ENCODE peak calls at places on chromosome 7, in seven cellular contexts. S is breast epithelium, Q is prostate gland, Z is IMR-90, L is A549, K is sigmoid colon, R is adrenal gland. Y is an unnamed sample.

GRCh38 chr7:149719912-149720335 is 53.5 kb downstream of the ZNF467 start:
- DNase-seq in S (no peak), Q (no peak), Z (no peak), L (no peak), K (no peak), R (peak; percentile 10), Y (no peak)

GRCh38 chr7:41696323-41696916 is 6.5 kb downstream of the INHBA start:
- DNase-seq in S (no peak), Q (peak; percentile 74), Z (peak; percentile 88), L (peak; percentile 58), K (peak; percentile 86), R (peak; percentile 86), Y (no peak)

GRCh38 chr7:38584443-38585210 is 46.5 kb downstream of the AMPH start:
- DNase-seq in S (no peak), Q (no peak), Z (peak; percentile 71), L (no peak), K (no peak), R (no peak), Y (no peak)

GRCh38 chr7:30933124-30933893 is 21.7 kb downstream of the AQP1 start:
- DNase-seq in S (peak; percentile 13), Q (no peak), Z (no peak), L (no peak), K (peak; percentile 50), R (peak; percentile 15), Y (no peak)

GRCh38 chr7:149285581-149285975 is 23.6 kb downstream of the ZNF783 start:
- DNase-seq in S (no peak), Q (no peak), Z (peak; percentile 11), L (peak; percentile 36), K (no peak), R (peak; percentile 49), Y (no peak)

GRCh38 chr7:142380064-142380463 is 122.2 kb upstream of the PRSS58 start:
- DNase-seq in S (no peak), Q (no peak), Z (no peak), L (no peak), K (no peak), R (no peak), Y (no peak)

GRCh38 chr7:30463400-30464145 is 15.0 kb downstream of the NOD1 start:
- DNase-seq in S (no peak), Q (no peak), Z (no peak), L (no peak), K (peak; percentile 18), R (no peak), Y (no peak)

GRCh38 chr7:102830206-102830605 is 81.4 kb downstream of the FAM185A start:
- DNase-seq in S (no peak), Q (no peak), Z (peak; percentile 69), L (no peak), K (no peak), R (no peak), Y (no peak)

GRCh38 chr7:101486764-101487458 is 124.2 kb downstream of the COL26A1 start:
- DNase-seq in S (no peak), Q (no peak), Z (no peak), L (no peak), K (no peak), R (peak; percentile 25), Y (no peak)

GRCh38 chr7:155365146-155365874 is 67.6 kb downstream of the INSIG1 start:
- DNase-seq in S (no peak), Q (no peak), Z (no peak), L (no peak), K (no peak), R (no peak), Y (no peak)

GRCh38 chr7:155362380-155363145 is 64.9 kb downstream of the INSIG1 start:
- DNase-seq in S (no peak), Q (no peak), Z (no peak), L (no peak), K (no peak), R (no peak), Y (no peak)

GRCh38 chr7:155361947-155362346 is 64.3 kb downstream of the INSIG1 start:
- DNase-seq in S (no peak), Q (no peak), Z (no peak), L (no peak), K (no peak), R (no peak), Y (no peak)

GRCh38 chr7:155363146-155363539 is 65.5 kb downstream of the INSIG1 start:
- DNase-seq in S (no peak), Q (no peak), Z (no peak), L (no peak), K (no peak), R (no peak), Y (no peak)

GRCh38 chr7:155363852-155364600 is 66.3 kb downstream of the INSIG1 start:
- DNase-seq in S (no peak), Q (no peak), Z (no peak), L (no peak), K (no peak), R (no peak), Y (no peak)
- TF ChIP-seq CTCF in S (no peak), Q (no peak), Z (no peak), L (no peak), K (no peak), R (no peak), Y (no peak)

GRCh38 chr7:29194594-29195417 is at the start of gene CHN2:
- DNase-seq in S (no peak), Q (peak; percentile 43), Z (no peak), L (peak; percentile 19), K (peak; percentile 80), R (peak; percentile 55), Y (no peak)
- TF ChIP-seq POLR2A in S (no peak), Q (no peak), Z (no peak), L (no peak), K (no peak), R (no peak), Y (peak; percentile 41)

GRCh38 chr7:33907625-33908024 is 2.3 kb downstream of the BMPER start:
- DNase-seq in S (no peak), Q (no peak), Z (no peak), L (no peak), K (no peak), R (no peak), Y (no peak)
- TF ChIP-seq CTCF in S (no peak), Q (no peak), Z (no peak), L (no peak), K (no peak), R (no peak), Y (no peak)

GRCh38 chr7:112449902-112450806 is at the start of gene IFRD1:
- DNase-seq in S (peak; percentile 99), Q (peak; percentile 99), Z (peak; percentile 98), L (peak; percentile 94), K (peak; percentile 100), R (peak; percentile 99), Y (peak; percentile 94)
- TF ChIP-seq POLR2A in S (peak; percentile 97), Q (peak; percentile 93), Z (peak; percentile 100), L (peak; percentile 98), K (peak; percentile 99), R (peak; percentile 99), Y (no peak)

GRCh38 chr7:34596887-34597286 is 61.1 kb upstream of the NPSR1 start:
- DNase-seq in S (no peak), Q (no peak), Z (no peak), L (no peak), K (no peak), R (no peak), Y (no peak)
- TF ChIP-seq CTCF in S (no peak), Q (no peak), Z (peak; percentile 17), L (peak; percentile 46), K (no peak), R (peak; percentile 29), Y (no peak)

GRCh38 chr7:139109188-139109982 is at the start of gene ZC3HAV1:
- DNase-seq in S (peak; percentile 73), Q (peak; percentile 87), Z (peak; percentile 86), L (peak; percentile 86), K (peak; percentile 96), R (peak; percentile 89), Y (peak; percentile 50)
- TF ChIP-seq POLR2A in S (peak; percentile 49), Q (peak; percentile 50), Z (peak; percentile 76), L (peak; percentile 51), K (peak; percentile 42), R (peak; percentile 78), Y (no peak)

GRCh38 chr7:154795014-154795413 is 207.9 kb downstream of the PAXIP1 start:
- DNase-seq in S (no peak), Q (no peak), Z (no peak), L (no peak), K (no peak), R (no peak), Y (no peak)
- TF ChIP-seq CTCF in S (no peak), Q (no peak), Z (no peak), L (no peak), K (no peak), R (no peak), Y (no peak)

GRCh38 chr7:95590387-95591248 is 5.7 kb downstream of the PDK4 start:
- DNase-seq in S (no peak), Q (no peak), Z (no peak), L (no peak), K (no peak), R (no peak), Y (no peak)
- TF ChIP-seq POLR2A in S (peak; percentile 7), Q (no peak), Z (no peak), L (no peak), K (no peak), R (peak; percentile 24), Y (no peak)

Y was measured in esophagus squamous epithelium.